ENCODE peak calls at places on chromosomes 4 and X, in four cellular contexts. One of them, this sample, is unnamed. For H3K4me1, the result is how much of the 10 kb centered on the place peaks cover.

GRCh38 chr4:150074064-150074463 is 4.2 kb upstream of the DCLK2 start:
- DNase-seq in PC-3: no peak
- DNase-seq in mammary epithelial cell: no peak
- DNase-seq in endodermal cell: no peak
- DNase-seq in this sample: no peak

GRCh38 chr4:22434895-22435294 is 81.0 kb downstream of the ADGRA3 start:
- DNase-seq in PC-3: peak
- DNase-seq in mammary epithelial cell: peak
- DNase-seq in endodermal cell: peak
- DNase-seq in this sample: no peak

GRCh38 chr4:169275180-169275579 is 4.4 kb upstream of the SH3RF1 start:
- DNase-seq in mammary epithelial cell: no peak
- DNase-seq in endodermal cell: no peak
- DNase-seq in PC-3: no peak
- DNase-seq in this sample: no peak

GRCh38 chr4:174255790-174256189 is 27.7 kb downstream of the FBXO8 start:
- DNase-seq in endodermal cell: no peak
- DNase-seq in PC-3: peak
- DNase-seq in mammary epithelial cell: no peak
- DNase-seq in this sample: no peak

GRCh38 chr4:167088115-167088514 is 146.2 kb downstream of the SPOCK3 start:
- DNase-seq in PC-3: no peak
- DNase-seq in endodermal cell: no peak
- DNase-seq in mammary epithelial cell: no peak
- DNase-seq in this sample: no peak

GRCh38 chr4:98688416-98689290 is 30.2 kb upstream of the TSPAN5 start:
- DNase-seq in endodermal cell: no peak
- DNase-seq in mammary epithelial cell: peak
- DNase-seq in PC-3: peak
- DNase-seq in this sample: no peak

GRCh38 chr4:87309625-87310024 is 13.1 kb downstream of the HSD17B13 start:
- DNase-seq in mammary epithelial cell: no peak
- DNase-seq in endodermal cell: no peak
- DNase-seq in PC-3: no peak
- DNase-seq in this sample: no peak

GRCh38 chr4:85741921-85742591 is 267.1 kb downstream of the ARHGAP24 start:
- DNase-seq in PC-3: no peak
- DNase-seq in endodermal cell: no peak
- DNase-seq in mammary epithelial cell: no peak
- DNase-seq in this sample: no peak

GRCh38 chr4:141028024-141028529 is 105.2 kb downstream of the RNF150 start:
- DNase-seq in endodermal cell: no peak
- DNase-seq in PC-3: peak
- DNase-seq in mammary epithelial cell: peak
- DNase-seq in this sample: no peak

GRCh38 chr4:155582971-155583437 is 83.6 kb upstream of the GUCY1A1 start:
- DNase-seq in PC-3: peak
- DNase-seq in endodermal cell: no peak
- DNase-seq in mammary epithelial cell: peak
- DNase-seq in this sample: no peak

GRCh38 chr4:4388418-4388817 is 1.5 kb downstream of the NSG1 start:
- DNase-seq in endodermal cell: no peak
- DNase-seq in mammary epithelial cell: no peak
- DNase-seq in PC-3: no peak
- DNase-seq in this sample: no peak

GRCh38 chrX:30570505-30570904 is 7.1 kb downstream of the TASL start:
- DNase-seq in mammary epithelial cell: no peak
- DNase-seq in endodermal cell: no peak
- DNase-seq in PC-3: peak
- DNase-seq in this sample: no peak

GRCh38 chrX:28189011-28189410 is 207.8 kb upstream of the DCAF8L1 start:
- DNase-seq in PC-3: peak
- DNase-seq in endodermal cell: no peak
- DNase-seq in mammary epithelial cell: peak
- DNase-seq in this sample: no peak

GRCh38 chr4:165177725-165178666 is 29.4 kb upstream of the KLHL2 start:
- DNase-seq in PC-3: no peak
- DNase-seq in endodermal cell: no peak
- DNase-seq in mammary epithelial cell: peak
- DNase-seq in this sample: no peak

GRCh38 chr4:87913871-87914270 is 61.6 kb upstream of the SPP1 start:
- DNase-seq in PC-3: no peak
- DNase-seq in endodermal cell: no peak
- DNase-seq in mammary epithelial cell: no peak
- DNase-seq in this sample: no peak

GRCh38 chrX:110222497-110223257 is 95.2 kb downstream of the AMMECR1 start:
- DNase-seq in mammary epithelial cell: no peak
- DNase-seq in endodermal cell: no peak
- DNase-seq in PC-3: no peak
- DNase-seq in this sample: no peak

GRCh38 chrX:27808226-27808625 is 436 bp downstream of the MAGEB10 start:
- DNase-seq in mammary epithelial cell: no peak
- DNase-seq in endodermal cell: no peak
- DNase-seq in PC-3: no peak
- DNase-seq in this sample: peak

GRCh38 chr4:44425614-44426208 is 22.9 kb downstream of the KCTD8 start:
- DNase-seq in PC-3: peak
- DNase-seq in mammary epithelial cell: no peak
- DNase-seq in endodermal cell: peak
- DNase-seq in this sample: no peak

GRCh38 chr4:159765402-159765801 is 662.5 kb downstream of the RAPGEF2 start:
- DNase-seq in endodermal cell: no peak
- DNase-seq in PC-3: peak
- DNase-seq in mammary epithelial cell: peak
- DNase-seq in this sample: no peak

GRCh38 chr4:53267026-53267425 is 98.8 kb downstream of the SCFD2 start:
- DNase-seq in PC-3: no peak
- DNase-seq in endodermal cell: no peak
- DNase-seq in mammary epithelial cell: no peak
- DNase-seq in this sample: no peak

GRCh38 chr4:26433556-26433955 is 56.7 kb downstream of the CCKAR start:
- DNase-seq in endodermal cell: no peak
- DNase-seq in PC-3: no peak
- DNase-seq in mammary epithelial cell: no peak
- DNase-seq in this sample: no peak

GRCh38 chrX:54807524-54808108 is at the start of gene MAGED2:
- DNase-seq in mammary epithelial cell: no peak
- DNase-seq in endodermal cell: peak
- DNase-seq in PC-3: peak
- DNase-seq in this sample: peak

GRCh38 chr4:41957634-41958033 is 22.4 kb downstream of the TMEM33 start:
- DNase-seq in PC-3: peak
- DNase-seq in mammary epithelial cell: no peak
- DNase-seq in endodermal cell: no peak
- DNase-seq in this sample: no peak

GRCh38 chr4:97576955-97577354 is 566.3 kb downstream of the STPG2 start:
- DNase-seq in mammary epithelial cell: no peak
- DNase-seq in endodermal cell: no peak
- DNase-seq in PC-3: peak
- DNase-seq in this sample: no peak

GRCh38 chr4:84573738-84574720 is 8.9 kb upstream of the CDS1 start:
- DNase-seq in endodermal cell: no peak
- DNase-seq in mammary epithelial cell: peak
- DNase-seq in PC-3: peak
- DNase-seq in this sample: no peak

DNA sequence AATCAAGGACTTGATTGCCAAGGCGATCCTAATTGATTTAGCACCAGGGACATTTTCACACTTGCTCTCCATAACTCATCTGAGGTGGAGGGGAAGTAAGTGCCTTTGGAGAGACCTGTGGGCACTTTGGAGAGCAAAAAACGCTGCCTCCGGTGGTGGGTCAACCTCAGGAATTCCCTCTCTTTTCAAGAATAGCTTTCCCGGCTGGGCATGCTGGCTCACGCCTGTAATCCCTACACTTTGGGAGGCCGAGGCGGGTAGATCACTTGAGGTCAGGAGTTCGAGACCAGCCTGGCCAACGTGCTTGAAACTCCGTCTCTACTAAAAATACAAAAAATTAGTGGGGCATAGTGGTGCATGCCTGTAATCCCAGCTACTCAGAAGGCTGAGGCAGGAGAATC is 49.2 kb downstream of the PRPS1 start:
- DNase-seq in mammary epithelial cell: peak
- DNase-seq in endodermal cell: peak
- DNase-seq in PC-3: peak
- DNase-seq in this sample: peak
- H3K4me1 ChIP-seq in mammary epithelial cell: under half
- H3K4me1 ChIP-seq in endodermal cell: under half
- H3K4me1 ChIP-seq in PC-3: under half
- H3K4me1 ChIP-seq in this sample: under half

GRCh38 chr4:92014060-92014459 is 289.7 kb upstream of the GRID2 start:
- DNase-seq in mammary epithelial cell: no peak
- DNase-seq in PC-3: no peak
- DNase-seq in endodermal cell: no peak
- DNase-seq in this sample: no peak

GRCh38 chr4:92012899-92013867 is 290.6 kb upstream of the GRID2 start:
- DNase-seq in endodermal cell: peak
- DNase-seq in PC-3: no peak
- DNase-seq in mammary epithelial cell: no peak
- DNase-seq in this sample: peak
- H3K4me3 ChIP-seq in endodermal cell: no peak
- H3K4me3 ChIP-seq in PC-3: no peak
- H3K4me3 ChIP-seq in mammary epithelial cell: no peak
- H3K4me3 ChIP-seq in this sample: no peak

GRCh38 chrX:25196221-25196620 is 180.5 kb upstream of the ARX start:
- DNase-seq in mammary epithelial cell: no peak
- DNase-seq in PC-3: no peak
- DNase-seq in endodermal cell: no peak
- DNase-seq in this sample: no peak

GRCh38 chrX:25191403-25191802 is 175.6 kb upstream of the ARX start:
- DNase-seq in endodermal cell: peak
- DNase-seq in mammary epithelial cell: no peak
- DNase-seq in PC-3: peak
- DNase-seq in this sample: no peak
- TF ChIP-seq CTCF in endodermal cell: peak
- TF ChIP-seq CTCF in mammary epithelial cell: no peak
- TF ChIP-seq CTCF in PC-3: peak
- TF ChIP-seq CTCF in this sample: no peak

DNA sequence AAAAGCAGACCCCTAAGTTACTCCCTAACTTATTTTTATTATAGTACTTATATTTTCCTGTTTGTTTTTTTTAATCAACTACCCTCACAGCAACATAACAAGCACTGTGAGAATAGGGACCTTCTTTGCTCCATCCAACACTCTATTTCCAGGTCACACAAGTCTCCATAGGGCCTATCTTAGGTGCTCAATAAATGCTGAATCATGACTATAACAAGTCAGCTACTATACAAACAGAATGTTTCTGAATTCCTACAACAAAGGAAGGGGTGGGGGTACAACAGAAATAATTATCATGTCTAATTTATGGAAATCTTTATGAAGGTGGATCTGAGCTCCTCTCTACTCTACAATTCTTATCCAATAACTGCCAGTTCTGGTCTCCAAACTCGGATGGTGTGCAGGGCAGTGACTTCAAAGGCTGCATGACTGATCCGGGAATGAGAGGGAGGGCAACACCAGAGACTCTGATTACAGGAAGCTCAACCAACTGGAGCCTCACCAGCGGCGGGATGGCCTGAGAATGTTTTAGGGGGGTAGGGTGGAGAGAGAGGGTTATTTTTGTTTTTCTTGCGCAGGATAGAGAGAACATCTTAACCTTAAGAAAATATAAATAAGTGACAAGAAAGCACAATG is 71.1 kb downstream of the HADH start:
- DNase-seq in mammary epithelial cell: no peak
- DNase-seq in PC-3: no peak
- DNase-seq in endodermal cell: no peak
- DNase-seq in this sample: no peak
- H3K4me1 ChIP-seq in mammary epithelial cell: under half
- H3K4me1 ChIP-seq in PC-3: under half
- H3K4me1 ChIP-seq in endodermal cell: under half
- H3K4me1 ChIP-seq in this sample: under half

DNA sequence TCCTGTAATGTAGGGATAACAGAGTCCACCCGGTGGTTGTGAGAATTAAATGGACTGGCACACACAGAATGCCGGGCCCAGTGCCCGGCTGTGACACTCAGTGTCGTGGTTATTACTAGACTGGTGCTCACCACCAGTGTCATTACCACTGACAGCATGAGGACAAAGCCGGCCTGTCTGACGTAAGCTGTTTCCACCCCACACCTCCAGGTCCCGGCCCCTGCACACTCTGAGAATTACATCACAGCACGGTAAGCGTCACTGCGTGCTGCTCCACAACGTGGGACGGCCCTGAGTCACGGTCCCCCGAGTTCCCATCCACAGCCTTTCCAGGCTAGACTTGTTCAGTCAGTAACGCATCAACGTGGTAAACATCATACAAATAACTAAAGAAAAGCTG is 22.9 kb downstream of the FAT1 start:
- DNase-seq in endodermal cell: no peak
- DNase-seq in PC-3: peak
- DNase-seq in mammary epithelial cell: peak
- DNase-seq in this sample: no peak
- H3K4me3 ChIP-seq in endodermal cell: no peak
- H3K4me3 ChIP-seq in PC-3: no peak
- H3K4me3 ChIP-seq in mammary epithelial cell: no peak
- H3K4me3 ChIP-seq in this sample: no peak

GRCh38 chr4:6056976-6057766 is 38.9 kb upstream of the C4orf50 start:
- DNase-seq in endodermal cell: no peak
- DNase-seq in mammary epithelial cell: no peak
- DNase-seq in PC-3: no peak
- DNase-seq in this sample: no peak

GRCh38 chr4:6062133-6062532 is 43.9 kb upstream of the C4orf50 start:
- DNase-seq in mammary epithelial cell: no peak
- DNase-seq in endodermal cell: no peak
- DNase-seq in PC-3: no peak
- DNase-seq in this sample: no peak

GRCh38 chr4:6058531-6059374 is 40.5 kb upstream of the C4orf50 start:
- DNase-seq in PC-3: no peak
- DNase-seq in mammary epithelial cell: no peak
- DNase-seq in endodermal cell: no peak
- DNase-seq in this sample: no peak

GRCh38 chr4:6055436-6055835 is 37.2 kb upstream of the C4orf50 start:
- DNase-seq in PC-3: no peak
- DNase-seq in mammary epithelial cell: no peak
- DNase-seq in endodermal cell: no peak
- DNase-seq in this sample: no peak

GRCh38 chr4:6059375-6059805 is 41.2 kb upstream of the C4orf50 start:
- DNase-seq in PC-3: no peak
- DNase-seq in mammary epithelial cell: no peak
- DNase-seq in endodermal cell: no peak
- DNase-seq in this sample: no peak
- TF ChIP-seq CTCF in PC-3: no peak
- TF ChIP-seq CTCF in mammary epithelial cell: no peak
- TF ChIP-seq CTCF in endodermal cell: no peak
- TF ChIP-seq CTCF in this sample: no peak

GRCh38 chr4:6804082-6804752 is 21.7 kb downstream of the KIAA0232 start:
- DNase-seq in mammary epithelial cell: no peak
- DNase-seq in PC-3: no peak
- DNase-seq in endodermal cell: no peak
- DNase-seq in this sample: no peak

GRCh38 chr4:6802050-6802449 is 19.5 kb downstream of the KIAA0232 start:
- DNase-seq in endodermal cell: no peak
- DNase-seq in mammary epithelial cell: no peak
- DNase-seq in PC-3: peak
- DNase-seq in this sample: no peak

GRCh38 chr4:6803246-6803645 is 20.7 kb downstream of the KIAA0232 start:
- DNase-seq in endodermal cell: no peak
- DNase-seq in PC-3: no peak
- DNase-seq in mammary epithelial cell: no peak
- DNase-seq in this sample: no peak

GRCh38 chr4:6799091-6799490 is 16.6 kb downstream of the KIAA0232 start:
- DNase-seq in endodermal cell: no peak
- DNase-seq in PC-3: no peak
- DNase-seq in mammary epithelial cell: no peak
- DNase-seq in this sample: no peak

GRCh38 chr4:6802626-6803025 is 20.1 kb downstream of the KIAA0232 start:
- DNase-seq in mammary epithelial cell: no peak
- DNase-seq in PC-3: no peak
- DNase-seq in endodermal cell: no peak
- DNase-seq in this sample: no peak
- H3K4me1 ChIP-seq in mammary epithelial cell: under half
- H3K4me1 ChIP-seq in PC-3: under half
- H3K4me1 ChIP-seq in endodermal cell: under half
- H3K4me1 ChIP-seq in this sample: under half